ENCODE peak calls at places on chromosome 4, in ten cellular contexts. U is body of pancreas; L is cardiac muscle cell; Q is aorta; D is GM23248; N is esophagus squamous epithelium; I is effector memory CD4-positive, alpha-beta T cell; A is CD8-positive, alpha-beta memory T cell; K is astrocyte; T is tibial artery. R is an unnamed sample.

GRCh38 chr4:7964459-7964858 is 24.8 kb upstream of the AFAP1 start:
- DNase-seq in U (no peak), L (no peak), Q (peak; percentile 16), D (no peak), N (no peak), I (peak; percentile 13), A (peak; percentile 62), K (no peak), T (no peak), R (peak; percentile 18)

GRCh38 chr4:25356068-25356467 is 21.0 kb upstream of the ANAPC4 start:
- DNase-seq in U (no peak), L (no peak), Q (no peak), D (no peak), N (no peak), I (no peak), A (no peak), K (no peak), T (no peak), R (no peak)

GRCh38 chr4:40307627-40308497 is 27.3 kb upstream of the CHRNA9 start:
- DNase-seq in U (no peak), L (no peak), Q (peak; percentile 67), D (no peak), N (no peak), I (peak; percentile 65), A (peak; percentile 83), K (no peak), T (no peak), R (no peak)

GRCh38 chr4:54082168-54082567 is 17.8 kb upstream of the CHIC2 start:
- DNase-seq in U (no peak), L (peak; percentile 98), Q (peak; percentile 70), D (peak; percentile 93), N (no peak), I (no peak), A (no peak), K (peak; percentile 97), T (no peak), R (no peak)

GRCh38 chr4:77818667-77819408 is at the start of gene CNOT6L:
- DNase-seq in U (peak; percentile 82), L (peak; percentile 86), Q (peak; percentile 79), D (peak; percentile 91), N (peak; percentile 67), I (peak; percentile 75), A (peak; percentile 93), K (peak; percentile 73), T (peak; percentile 80), R (peak; percentile 79)

GRCh38 chr4:108042927-108043326 is 53.2 kb downstream of the HADH start:
- DNase-seq in U (no peak), L (no peak), Q (no peak), D (no peak), N (no peak), I (no peak), A (no peak), K (no peak), T (no peak), R (no peak)

GRCh38 chr4:6198768-6199343 is 1.5 kb downstream of the JAKMIP1 start:
- DNase-seq in U (peak; percentile 30), L (peak; percentile 25), Q (no peak), D (no peak), N (no peak), I (no peak), A (peak; percentile 62), K (no peak), T (peak; percentile 10), R (no peak)

GRCh38 chr4:37389967-37390580 is 145.5 kb downstream of the NWD2 start:
- DNase-seq in U (peak; percentile 43), L (peak; percentile 68), Q (no peak), D (peak; percentile 57), N (no peak), I (no peak), A (no peak), K (peak; percentile 12), T (no peak), R (no peak)

GRCh38 chr4:95599777-95600436 is 51.1 kb upstream of the UNC5C start:
- DNase-seq in U (no peak), L (peak; percentile 2), Q (no peak), D (no peak), N (no peak), I (no peak), A (no peak), K (no peak), T (no peak), R (no peak)

GRCh38 chr4:95601342-95601741 is 52.6 kb upstream of the UNC5C start:
- DNase-seq in U (no peak), L (no peak), Q (no peak), D (no peak), N (no peak), I (no peak), A (no peak), K (no peak), T (no peak), R (no peak)

GRCh38 chr4:95606739-95607138 is 58.0 kb upstream of the UNC5C start:
- DNase-seq in U (no peak), L (no peak), Q (no peak), D (no peak), N (no peak), I (no peak), A (no peak), K (no peak), T (no peak), R (no peak)

GRCh38 chr4:95602872-95603271 is 54.1 kb upstream of the UNC5C start:
- DNase-seq in U (no peak), L (no peak), Q (no peak), D (no peak), N (no peak), I (no peak), A (no peak), K (no peak), T (no peak), R (no peak)

DNA sequence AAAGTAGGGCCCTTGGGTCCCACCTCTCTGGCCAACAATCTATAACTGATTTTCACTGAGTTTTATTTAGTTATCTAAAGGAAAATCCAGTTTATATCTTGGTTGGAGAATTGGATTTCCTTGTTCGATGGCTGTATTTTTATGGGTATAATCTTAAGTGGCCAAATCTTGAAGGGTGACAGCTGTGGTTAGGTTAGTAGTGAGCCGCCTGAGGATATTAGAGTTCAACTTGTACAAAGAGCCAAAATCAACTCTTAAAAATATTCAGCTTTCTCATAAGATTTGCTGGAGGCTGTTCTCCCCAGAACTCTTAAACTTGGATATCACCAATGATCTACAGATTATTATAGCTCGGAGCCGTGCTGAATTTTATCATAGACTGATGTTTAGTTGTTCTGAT is 54.6 kb upstream of the UNC5C start:
- DNase-seq in U (no peak), L (no peak), Q (no peak), D (no peak), N (no peak), I (no peak), A (no peak), K (no peak), T (no peak), R (no peak)
- H3K27ac ChIP-seq in U (no peak overlapping the region), L (no peak overlapping the region), Q (no peak overlapping the region), D (no peak overlapping the region), N (no peak overlapping the region), I (no peak overlapping the region), A (no peak overlapping the region), K (no peak overlapping the region), T (no peak overlapping the region), R (no peak overlapping the region)

GRCh38 chr4:148211533-148211932 is 230.7 kb downstream of the NR3C2 start:
- DNase-seq in U (no peak), L (no peak), Q (no peak), D (no peak), N (no peak), I (no peak), A (no peak), K (no peak), T (no peak), R (no peak)

GRCh38 chr4:148216321-148216720 is 225.9 kb downstream of the NR3C2 start:
- DNase-seq in U (peak; percentile 65), L (no peak), Q (no peak), D (no peak), N (no peak), I (no peak), A (no peak), K (no peak), T (no peak), R (no peak)

GRCh38 chr4:148214529-148215166 is 227.6 kb downstream of the NR3C2 start:
- DNase-seq in U (peak; percentile 83), L (no peak), Q (peak; percentile 71), D (peak; percentile 36), N (no peak), I (no peak), A (no peak), K (no peak), T (peak; percentile 48), R (peak; percentile 80)

GRCh38 chr4:148215202-148215601 is 227.0 kb downstream of the NR3C2 start:
- DNase-seq in U (peak; percentile 48), L (no peak), Q (no peak), D (no peak), N (no peak), I (no peak), A (no peak), K (no peak), T (no peak), R (no peak)

DNA sequence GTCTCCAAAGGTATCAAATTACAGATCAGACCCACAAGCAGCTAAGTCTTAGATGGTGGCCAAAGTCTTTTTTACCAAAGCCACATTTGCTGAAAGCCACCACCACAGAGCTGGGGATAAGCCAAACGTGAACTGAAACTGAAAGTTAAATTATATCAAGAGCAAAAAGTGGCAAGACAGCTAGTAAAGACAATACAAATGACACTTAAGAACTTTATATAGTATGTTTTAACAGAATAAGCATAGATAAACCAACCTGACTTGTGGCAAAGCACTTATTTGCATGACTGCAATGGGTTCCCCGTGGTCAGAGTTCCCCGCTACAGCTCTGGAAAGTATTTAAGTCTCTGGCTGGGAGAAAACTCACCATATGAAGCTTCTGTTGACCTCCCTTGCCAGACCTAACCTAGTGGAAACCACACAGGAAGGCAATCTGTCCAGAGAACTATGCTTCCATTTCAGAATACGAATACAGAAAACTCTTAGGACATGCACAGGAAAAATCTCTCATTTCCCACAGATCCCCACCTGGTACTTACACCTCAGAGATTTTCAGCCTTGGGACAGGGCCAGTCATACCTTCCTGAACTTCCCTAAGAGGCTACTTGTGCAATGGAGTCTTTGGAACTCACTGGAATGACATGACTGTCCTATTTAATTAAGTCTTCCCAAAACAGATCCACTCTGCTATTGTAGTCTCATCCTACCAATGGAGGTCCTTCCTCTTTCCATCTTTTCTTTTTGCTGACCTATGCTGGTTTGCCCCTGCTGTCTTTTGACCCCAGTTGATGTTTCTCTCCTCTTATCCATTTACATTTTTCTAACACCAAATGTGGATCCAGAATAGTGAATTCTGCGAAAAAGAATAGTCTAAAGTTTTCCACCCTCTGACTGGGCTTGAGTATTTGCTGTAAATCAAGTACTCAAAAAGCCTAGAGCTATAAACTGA is 225.1 kb downstream of the NR3C2 start:
- DNase-seq in U (peak; percentile 45), L (no peak), Q (no peak), D (no peak), N (no peak), I (no peak), A (no peak), K (peak; percentile 23), T (no peak), R (no peak)
- H3K4me3 ChIP-seq in U (no peak overlapping the region), L (no peak overlapping the region), Q (no peak overlapping the region), D (no peak overlapping the region), N (peak overlapping the region; percentile 27), I (peak overlapping the region; percentile 41), A (peak overlapping the region; percentile 30), K (no peak overlapping the region), T (peak overlapping the region; percentile 32), R (peak overlapping the region; percentile 51)

DNA sequence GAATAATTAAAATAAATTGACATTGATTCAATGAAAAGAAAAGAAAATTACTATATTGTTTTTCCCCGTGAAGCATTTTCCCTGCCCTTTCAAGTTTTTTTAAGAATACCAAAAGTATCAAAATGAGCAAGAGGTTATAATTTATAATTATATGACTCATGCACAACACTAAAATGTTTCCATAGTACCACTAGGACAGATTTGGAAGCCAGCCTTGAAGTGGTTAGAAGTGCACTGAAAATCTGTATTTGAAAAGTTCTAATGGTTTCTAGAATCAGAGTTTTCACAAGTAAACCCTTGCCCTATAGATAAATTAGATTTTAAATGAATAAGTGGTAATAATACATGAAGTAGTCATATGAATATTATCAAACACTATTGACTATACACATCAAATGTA is 140.9 kb downstream of the HNRNPD start:
- DNase-seq in U (no peak), L (no peak), Q (no peak), D (peak; percentile 10), N (no peak), I (no peak), A (no peak), K (no peak), T (no peak), R (no peak)
- H3K9me3 ChIP-seq in U (no peaks in the 10 kb centered on the region), L (no peaks in the 10 kb centered on the region), Q (no peaks in the 10 kb centered on the region), D (no peaks in the 10 kb centered on the region), N (no peaks in the 10 kb centered on the region), I (no peaks in the 10 kb centered on the region), A (no peaks in the 10 kb centered on the region), K (no peaks in the 10 kb centered on the region), T (no peaks in the 10 kb centered on the region), R (no peaks in the 10 kb centered on the region)

DNA sequence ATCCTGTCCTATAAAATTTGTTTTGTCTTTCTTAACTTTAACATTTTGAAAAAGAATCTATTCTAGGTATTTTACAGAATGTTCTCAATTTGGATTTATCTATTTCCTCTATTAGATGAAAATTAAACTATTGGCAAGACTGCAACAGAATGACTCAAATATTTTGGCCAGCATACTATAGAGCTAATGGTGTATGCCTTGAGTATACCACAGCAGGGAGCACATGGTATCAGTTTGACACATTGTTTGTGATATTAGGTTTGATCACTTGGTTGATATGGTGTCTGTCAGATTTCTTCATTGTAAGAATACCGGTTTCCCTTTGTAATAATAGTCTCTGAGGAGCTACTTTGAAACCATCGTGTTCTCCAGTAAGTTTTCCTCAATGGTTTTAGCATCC is 87.8 kb upstream of the NPNT start:
- DNase-seq in U (no peak), L (peak; percentile 26), Q (no peak), D (peak; percentile 9), N (no peak), I (no peak), A (no peak), K (peak; percentile 20), T (no peak), R (no peak)
- H3K27ac ChIP-seq in U (no peak overlapping the region), L (no peak overlapping the region), Q (no peak overlapping the region), D (no peak overlapping the region), N (no peak overlapping the region), I (no peak overlapping the region), A (no peak overlapping the region), K (no peak overlapping the region), T (no peak overlapping the region), R (no peak overlapping the region)